ENCODE peak calls at places on chromosomes 5 and 9, in six cellular contexts. P is T follicular helper cell, K is A549, Q is NCI-H1694 treated with DMSO at 0.1 percent for 48 hours, U is GM06990, Y is type B pancreatic cell. A is an unnamed sample.

GRCh38 chr5:61625682-61626620 is 293.9 kb downstream of the ZSWIM6 start:
- DNase-seq in P (no peak), K (peak), Q (no peak), U (peak), Y (peak), A (peak)

GRCh38 chr5:143541943-143542797 is 138.7 kb upstream of the NR3C1 start:
- DNase-seq in P (no peak), K (no peak), Q (no peak), U (no peak), Y (no peak), A (no peak)

GRCh38 chr9:14221558-14221957 is 92.4 kb downstream of the NFIB start:
- DNase-seq in P (no peak), K (peak), Q (no peak), U (no peak), Y (no peak), A (no peak)

GRCh38 chr5:172059661-172060100 is 53.2 kb upstream of the FBXW11 start:
- DNase-seq in P (no peak), K (no peak), Q (no peak), U (no peak), Y (no peak), A (no peak)

GRCh38 chr9:107586493-107586892 is 96.9 kb upstream of the KLF4 start:
- DNase-seq in P (no peak), K (no peak), Q (no peak), U (no peak), Y (no peak), A (no peak)

GRCh38 chr9:130897105-130897751 is 616 bp upstream of the QRFP start:
- DNase-seq in P (no peak), K (no peak), Q (no peak), U (no peak), Y (no peak), A (no peak)

GRCh38 chr9:124203818-124204217 is 53.9 kb upstream of the NEK6 start:
- DNase-seq in P (no peak), K (no peak), Q (no peak), U (no peak), Y (no peak), A (no peak)

GRCh38 chr5:131774652-131775367 is 22.0 kb downstream of the FNIP1 start:
- DNase-seq in P (no peak), K (peak), Q (no peak), U (no peak), Y (no peak), A (no peak)

GRCh38 chr9:137045294-137046093 is 483 bp downstream of the NPDC1 start:
- DNase-seq in P (no peak), K (no peak), Q (peak), U (no peak), Y (no peak), A (no peak)

GRCh38 chr5:161572914-161573313 is 26.4 kb upstream of the GABRB2 start:
- DNase-seq in P (no peak), K (no peak), Q (no peak), U (no peak), Y (no peak), A (no peak)

GRCh38 chr9:23123048-23123632 is 676.5 kb downstream of the DMRTA1 start:
- DNase-seq in P (no peak), K (peak), Q (peak), U (no peak), Y (no peak), A (no peak)

GRCh38 chr5:21661129-21661528 is 1192.0 kb downstream of the CDH12 start:
- DNase-seq in P (no peak), K (no peak), Q (no peak), U (no peak), Y (no peak), A (no peak)

GRCh38 chr9:99011161-99011709 is 67.5 kb downstream of the COL15A1 start:
- DNase-seq in P (no peak), K (peak), Q (no peak), U (no peak), Y (no peak), A (no peak)

GRCh38 chr5:97846646-97847045 is 663.6 kb upstream of the RIOK2 start:
- DNase-seq in P (no peak), K (no peak), Q (no peak), U (no peak), Y (no peak), A (no peak)

GRCh38 chr9:135278586-135278985 is 191.1 kb downstream of the OLFM1 start:
- DNase-seq in P (no peak), K (no peak), Q (no peak), U (no peak), Y (no peak), A (no peak)

GRCh38 chr9:87464110-87464991 is 33.3 kb upstream of the DAPK1 start:
- DNase-seq in P (no peak), K (no peak), Q (no peak), U (peak), Y (no peak), A (peak)

GRCh38 chr9:109975574-109976327 is 195.8 kb downstream of the PALM2AKAP2 start:
- DNase-seq in P (no peak), K (no peak), Q (no peak), U (no peak), Y (no peak), A (no peak)

GRCh38 chr9:28163619-28164018 is 590.3 kb upstream of the C9orf72 start:
- DNase-seq in P (no peak), K (no peak), Q (peak), U (no peak), Y (no peak), A (no peak)

GRCh38 chr9:88794100-88794499 is 197.2 kb upstream of the S1PR3 start:
- DNase-seq in P (no peak), K (no peak), Q (no peak), U (no peak), Y (no peak), A (no peak)

GRCh38 chr9:70034292-70034711 is 9.3 kb upstream of the MAMDC2 start:
- DNase-seq in P (no peak), K (no peak), Q (no peak), U (no peak), Y (no peak), A (no peak)